ENCODE peak calls at places on chromosomes 11 and 22, in four cellular contexts. M is K562, T is HepG2, U is A549. K is an unnamed sample.

GRCh38 chr22:20956258-20957117 is 10.6 kb upstream of the AIFM3 start:
- DNase-seq in M (no peak), T (peak; percentile 53), U (peak; percentile 23), K (no peak)

GRCh38 chr11:65303542-65303941 is 11.1 kb upstream of the CDC42EP2 start:
- DNase-seq in M (no peak), T (no peak), U (no peak), K (no peak)

GRCh38 chr11:121757480-121758125 is 304.8 kb upstream of the SORL1-AS1 start:
- DNase-seq in M (no peak), T (no peak), U (no peak), K (no peak)

GRCh38 chr11:579830-580601 is 3.7 kb downstream of the PHRF1 start:
- DNase-seq in M (no peak), T (peak; percentile 78), U (no peak), K (no peak)

GRCh38 chr11:107203656-107204055 is 185.4 kb upstream of the GUCY1A2 start:
- DNase-seq in M (no peak), T (no peak), U (no peak), K (no peak)

GRCh38 chr11:125165111-125165663 is 636 bp downstream of the PKNOX2 start:
- DNase-seq in M (no peak), T (no peak), U (peak; percentile 21), K (no peak)

GRCh38 chr11:68766786-68767185 is 15.5 kb upstream of the TESMIN start:
- DNase-seq in M (no peak), T (no peak), U (no peak), K (no peak)

GRCh38 chr11:19246816-19247215 is 6.1 kb upstream of the E2F8 start:
- DNase-seq in M (no peak), T (no peak), U (no peak), K (no peak)

GRCh38 chr22:23781533-23781932 is 5.2 kb upstream of the SMARCB1 start:
- DNase-seq in M (no peak), T (no peak), U (peak; percentile 37), K (no peak)

GRCh38 chr11:62514151-62514550 is 32.5 kb downstream of the AHNAK start:
- DNase-seq in M (peak; percentile 24), T (no peak), U (no peak), K (no peak)

GRCh38 chr11:111923951-111924350 is 5.2 kb downstream of the C11orf52 start:
- DNase-seq in M (no peak), T (no peak), U (no peak), K (no peak)

GRCh38 chr11:8248786-8249185 is 14.9 kb downstream of the LMO1 start:
- DNase-seq in M (no peak), T (no peak), U (no peak), K (no peak)

GRCh38 chr22:38177926-38178604 is 3.6 kb downstream of the PLA2G6 start:
- DNase-seq in M (peak; percentile 27), T (peak; percentile 94), U (peak; percentile 74), K (no peak)

GRCh38 chr11:15113381-15113780 is 1.3 kb upstream of the INSC start:
- DNase-seq in M (no peak), T (no peak), U (no peak), K (no peak)

GRCh38 chr11:118263694-118264567 is at the start of gene MPZL2:
- DNase-seq in M (no peak), T (peak; percentile 81), U (no peak), K (peak; percentile 70)

GRCh38 chr22:36088292-36088691 is 59.7 kb upstream of the RBFOX2 start:
- DNase-seq in M (no peak), T (no peak), U (no peak), K (no peak)

GRCh38 chr11:60657880-60658279 is 41.5 kb upstream of the MS4A8 start:
- DNase-seq in M (no peak), T (peak; percentile 28), U (no peak), K (no peak)

GRCh38 chr22:40156001-40156516 is 21.7 kb upstream of the TNRC6B start:
- DNase-seq in M (peak; percentile 68), T (peak; percentile 93), U (peak; percentile 55), K (peak; percentile 51)

GRCh38 chr11:119942021-119942420 is 195.9 kb downstream of the TRIM29 start:
- DNase-seq in M (no peak), T (no peak), U (no peak), K (peak; percentile 62)

DNA sequence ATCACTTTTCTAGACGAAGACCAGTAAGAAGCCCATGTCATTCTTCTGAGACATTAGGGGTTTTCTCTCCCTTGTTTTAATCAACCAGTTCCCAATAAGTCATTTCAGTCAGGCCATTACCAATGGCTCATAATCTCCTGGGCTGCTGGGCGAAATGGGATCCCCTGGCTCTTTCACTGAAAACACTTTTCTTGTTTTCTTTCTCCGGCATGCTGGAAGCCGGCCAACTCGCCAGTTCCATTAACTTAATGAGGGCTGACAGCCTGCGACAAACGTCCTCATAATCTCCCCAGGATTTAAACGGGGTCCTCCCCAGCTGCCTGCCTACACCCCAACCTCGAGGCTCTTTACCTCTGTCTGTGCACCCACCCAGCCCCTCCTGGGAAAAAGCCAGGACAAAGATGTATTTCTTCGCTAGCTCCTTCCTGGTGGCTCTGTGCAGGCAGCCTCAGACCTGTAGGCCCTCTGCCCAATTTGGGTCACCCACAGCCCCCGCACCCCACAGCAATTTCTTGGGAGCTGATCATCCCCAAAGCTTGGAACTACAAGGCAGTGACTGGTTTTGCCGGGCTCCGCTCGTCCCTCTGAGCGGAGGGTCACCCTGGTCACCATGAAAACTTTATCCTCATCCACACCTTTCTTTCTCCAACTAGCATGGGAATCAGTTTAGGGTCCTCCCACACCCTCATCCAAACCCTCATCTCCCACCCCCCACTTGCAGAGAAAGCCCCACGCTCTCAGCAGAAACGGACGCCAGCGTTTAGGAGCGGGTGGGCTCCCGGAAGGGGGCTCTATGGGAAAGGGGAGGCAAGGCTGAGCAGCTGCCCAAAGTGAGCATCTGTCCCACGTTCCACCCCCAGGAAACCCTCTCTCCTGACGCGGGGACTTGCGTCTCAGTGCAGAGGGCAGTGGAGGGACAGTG is 51.1 kb upstream of the KCNQ1OT1 start:
- DNase-seq in M (no peak), T (no peak), U (no peak), K (no peak)
- TF ChIP-seq KDM1A in M (no peak), T (no peak), U (no peak), K (no peak)

DNA sequence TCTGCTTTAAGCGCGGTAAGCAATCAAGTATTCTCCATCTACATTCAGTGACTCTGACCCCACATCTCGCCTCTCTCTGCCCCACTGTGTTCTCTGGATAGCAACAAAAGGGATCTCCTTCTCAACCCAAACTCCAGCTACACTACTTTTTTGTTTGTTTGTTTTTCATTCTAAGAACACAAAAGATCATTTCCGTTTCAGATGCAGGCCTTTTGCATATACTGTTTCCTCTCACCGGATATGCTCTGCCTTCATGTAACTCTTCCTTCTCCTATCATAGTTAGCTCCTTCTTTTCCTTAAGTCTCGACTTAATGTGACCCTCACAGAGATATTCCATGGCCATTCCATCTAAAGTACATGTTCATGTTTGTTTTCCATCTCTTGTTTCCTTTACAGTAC is 179.8 kb upstream of the MTMR2 start:
- DNase-seq in M (no peak), T (no peak), U (no peak), K (no peak)
- TF ChIP-seq MAFK in M (no peak), T (no peak), U (no peak), K (no peak)

DNA sequence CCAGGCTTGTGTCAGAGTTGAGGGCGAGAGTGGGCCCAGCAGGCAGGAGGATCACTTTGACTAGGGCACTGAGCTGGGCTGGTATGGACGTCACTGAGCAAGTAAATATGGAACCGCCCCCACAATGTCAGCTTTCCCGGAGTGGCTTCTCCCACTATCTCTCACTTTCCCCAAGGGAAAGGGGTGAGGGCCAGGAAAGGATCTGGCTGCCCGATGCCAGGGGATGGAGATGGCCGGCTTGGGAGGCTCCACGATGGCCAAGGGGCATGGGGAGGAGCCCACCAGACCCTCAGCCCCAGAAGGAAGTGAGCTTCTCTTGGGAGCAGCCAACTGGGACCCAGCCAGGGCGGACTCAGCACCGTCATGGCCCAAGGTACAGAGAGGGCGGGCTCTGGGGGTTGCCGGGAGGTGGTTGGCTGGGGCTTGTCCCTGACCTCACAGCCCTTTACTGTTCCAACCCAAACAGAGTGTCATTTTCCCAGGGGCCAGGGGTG is 8.7 kb downstream of the PRDM11 start:
- DNase-seq in M (no peak), T (no peak), U (no peak), K (no peak)
- TF ChIP-seq KDM1A in M (no peak), T (no peak), U (no peak), K (no peak)

GRCh38 chr11:17560281-17561110 is 13.4 kb downstream of the OTOG start:
- DNase-seq in M (no peak), T (no peak), U (no peak), K (no peak)
- TF ChIP-seq MAFK in M (no peak), T (no peak), U (no peak), K (no peak)

GRCh38 chr22:47740109-47740805 is 977.8 kb downstream of the TBC1D22A start:
- DNase-seq in M (no peak), T (no peak), U (no peak), K (no peak)
- TF ChIP-seq KDM1A in M (no peak), T (no peak), U (no peak), K (no peak)

GRCh38 chr22:22060200-22061084 is 77.9 kb upstream of the TOP3B start:
- DNase-seq in M (peak; percentile 98), T (peak; percentile 40), U (peak; percentile 40), K (peak; percentile 23)
- TF ChIP-seq MAFK in M (peak; percentile 68), T (no peak), U (no peak), K (no peak)

DNA sequence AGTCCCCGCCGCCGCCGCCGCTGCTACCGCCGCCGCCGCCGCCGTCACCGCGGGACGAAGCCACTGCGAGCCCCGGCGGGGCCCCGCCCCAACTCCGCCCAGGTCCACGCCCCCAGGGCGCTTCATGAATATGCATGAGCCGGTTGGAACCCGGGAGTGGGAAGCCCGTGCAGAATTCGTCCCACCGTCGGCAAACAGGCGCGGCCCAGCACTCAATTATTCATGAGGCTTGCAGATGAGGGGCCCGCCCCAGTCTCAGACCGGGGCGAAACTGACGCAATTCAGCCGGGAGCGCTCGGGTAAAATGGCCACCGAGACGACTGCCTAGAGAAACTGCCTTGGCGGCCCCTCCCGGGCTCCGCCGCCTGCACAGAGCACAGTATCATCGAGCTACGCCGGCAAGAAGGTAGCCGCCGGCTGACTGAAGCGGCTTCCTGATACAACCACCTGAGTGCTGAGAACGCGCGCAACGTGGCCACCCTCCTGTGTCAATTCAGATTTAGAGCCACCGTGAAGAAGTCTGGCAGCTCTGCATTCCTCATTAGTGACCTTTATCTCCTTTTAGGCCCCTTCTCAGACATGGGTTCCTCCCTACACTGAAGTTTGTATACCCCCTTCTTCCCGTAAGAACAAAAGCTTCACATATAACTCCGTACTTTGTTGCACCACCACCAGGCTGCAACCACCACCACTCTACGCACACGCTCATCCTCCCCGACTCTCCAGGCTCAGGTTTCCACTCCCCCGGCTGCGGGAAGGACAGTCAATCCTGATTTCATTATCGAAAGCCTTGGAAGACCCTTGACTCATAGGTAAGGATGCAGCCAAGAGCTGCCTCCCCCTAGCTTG is at the start of gene TNKS1BP1:
- DNase-seq in M (peak; percentile 95), T (peak; percentile 91), U (peak; percentile 94), K (peak; percentile 95)
- TF ChIP-seq KDM1A in M (peak; percentile 20), T (no peak), U (no peak), K (no peak)